ENCODE peak calls at places on chromosomes 1 and 21, in seven cellular contexts. K is CD8-positive, alpha-beta T cell; U is RWPE1; C is colonic mucosa; R is transverse colon; A is HCT116; F is IMR-90. W is an unnamed sample.
A peak's percentile ranks its signal among the peaks of the same experiment; 100 is the strongest.

GRCh38 chr1:59879556-59879955 is 47.0 kb downstream of the CYP2J2 start:
- DNase-seq in K (peak; percentile 48), U (peak; percentile 59), C (peak; percentile 91), R (peak; percentile 85), A (peak; percentile 38), F (peak; percentile 52), W (no peak)

GRCh38 chr1:65581120-65581519 is 160.7 kb downstream of the LEPR start:
- DNase-seq in K (no peak), U (no peak), C (no peak), R (no peak), A (no peak), F (no peak), W (no peak)

GRCh38 chr1:42335050-42335808 is at the start of gene FOXJ3:
- DNase-seq in K (peak; percentile 92), U (peak; percentile 91), C (peak; percentile 93), R (peak; percentile 94), A (peak; percentile 96), F (peak; percentile 96), W (peak; percentile 91)

GRCh38 chr1:31181515-31182343 is 58.0 kb downstream of the NKAIN1 start:
- DNase-seq in K (peak; percentile 25), U (peak; percentile 43), C (peak; percentile 66), R (peak; percentile 61), A (peak; percentile 47), F (no peak), W (peak; percentile 53)

GRCh38 chr21:46057111-46057709 is 40.7 kb upstream of the COL6A2 start:
- DNase-seq in K (peak; percentile 18), U (no peak), C (no peak), R (no peak), A (no peak), F (no peak), W (no peak)

GRCh38 chr1:23196627-23197328 is 20.5 kb downstream of the HTR1D start:
- DNase-seq in K (no peak), U (peak; percentile 94), C (no peak), R (no peak), A (peak; percentile 91), F (peak; percentile 98), W (no peak)

GRCh38 chr1:25023826-25024225 is 93.8 kb upstream of the RUNX3 start:
- DNase-seq in K (no peak), U (no peak), C (no peak), R (no peak), A (no peak), F (no peak), W (no peak)

GRCh38 chr1:6180578-6181311 is 624 bp upstream of the CHD5 start:
- DNase-seq in K (no peak), U (no peak), C (no peak), R (no peak), A (no peak), F (no peak), W (no peak)

GRCh38 chr1:35264861-35265260 is 3.6 kb upstream of the ZMYM4 start:
- DNase-seq in K (no peak), U (no peak), C (peak; percentile 35), R (peak; percentile 21), A (no peak), F (peak; percentile 35), W (no peak)

GRCh38 chr1:119714583-119714982 is 2.8 kb downstream of the PHGDH start:
- DNase-seq in K (no peak), U (no peak), C (no peak), R (no peak), A (no peak), F (no peak), W (no peak)

GRCh38 chr1:178933709-178934573 is 63.1 kb upstream of the ANGPTL1 start:
- DNase-seq in K (no peak), U (no peak), C (no peak), R (no peak), A (no peak), F (no peak), W (no peak)

GRCh38 chr1:85128296-85128695 is 72.5 kb downstream of the SYDE2 start:
- DNase-seq in K (no peak), U (no peak), C (no peak), R (no peak), A (no peak), F (peak; percentile 67), W (no peak)

GRCh38 chr1:6512908-6513280 is 21.4 kb upstream of the PLEKHG5 start:
- DNase-seq in K (no peak), U (no peak), C (no peak), R (no peak), A (no peak), F (no peak), W (no peak)

GRCh38 chr1:177983824-177984528 is 14.1 kb upstream of the SEC16B start:
- DNase-seq in K (no peak), U (peak; percentile 42), C (peak; percentile 32), R (peak; percentile 21), A (no peak), F (peak; percentile 98), W (no peak)

GRCh38 chr1:154353460-154353904 is 28.2 kb downstream of the ATP8B2 start:
- DNase-seq in K (peak; percentile 37), U (no peak), C (peak; percentile 72), R (peak; percentile 44), A (peak; percentile 26), F (peak; percentile 54), W (no peak)

GRCh38 chr1:176954242-176954641 is 210.3 kb downstream of the ASTN1 start:
- DNase-seq in K (no peak), U (no peak), C (no peak), R (no peak), A (peak; percentile 6), F (no peak), W (no peak)
- TF ChIP-seq CTCF in K (no peak), U (no peak), C (no peak), R (no peak), A (peak; percentile 12), F (no peak), W (no peak)

GRCh38 chr1:184822267-184822666 is 67.6 kb upstream of the EDEM3 start:
- DNase-seq in K (no peak), U (no peak), C (no peak), R (no peak), A (no peak), F (no peak), W (no peak)

GRCh38 chr1:184818646-184819045 is 64.0 kb upstream of the EDEM3 start:
- DNase-seq in K (no peak), U (no peak), C (no peak), R (no peak), A (no peak), F (no peak), W (no peak)

GRCh38 chr1:184820956-184821355 is 66.3 kb upstream of the EDEM3 start:
- DNase-seq in K (no peak), U (no peak), C (no peak), R (no peak), A (no peak), F (peak; percentile 19), W (no peak)

GRCh38 chr1:184821658-184822057 is 67.0 kb upstream of the EDEM3 start:
- DNase-seq in K (no peak), U (no peak), C (no peak), R (no peak), A (no peak), F (no peak), W (no peak)

DNA sequence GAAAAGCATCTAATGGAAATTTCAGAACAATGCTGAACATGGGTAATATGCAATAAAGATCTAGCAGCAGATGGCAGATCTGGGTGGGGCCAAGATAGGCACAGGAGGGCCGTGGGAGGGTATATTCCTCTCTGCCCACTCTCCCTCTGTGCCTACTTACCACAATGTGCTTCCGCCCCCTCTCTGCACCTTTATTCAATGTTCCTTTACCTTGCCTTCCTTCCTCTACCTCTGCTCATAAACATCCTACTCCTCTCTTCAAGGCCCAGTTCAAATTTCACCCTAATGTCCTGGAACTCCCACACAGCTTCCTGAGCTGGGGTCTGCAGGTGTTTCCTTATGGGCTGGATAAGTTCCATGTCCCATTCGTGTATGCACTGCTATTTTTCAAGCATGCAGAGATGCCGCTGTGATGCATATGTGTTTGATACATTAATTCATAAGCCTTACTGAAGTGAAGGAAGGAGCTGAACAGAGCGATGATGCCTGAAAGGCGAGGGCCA is 65.6 kb upstream of the EDEM3 start:
- DNase-seq in K (no peak), U (no peak), C (no peak), R (no peak), A (no peak), F (no peak), W (no peak)
- TF ChIP-seq CTCF in K (no peak), U (no peak), C (no peak), R (no peak), A (no peak), F (no peak), W (no peak)

DNA sequence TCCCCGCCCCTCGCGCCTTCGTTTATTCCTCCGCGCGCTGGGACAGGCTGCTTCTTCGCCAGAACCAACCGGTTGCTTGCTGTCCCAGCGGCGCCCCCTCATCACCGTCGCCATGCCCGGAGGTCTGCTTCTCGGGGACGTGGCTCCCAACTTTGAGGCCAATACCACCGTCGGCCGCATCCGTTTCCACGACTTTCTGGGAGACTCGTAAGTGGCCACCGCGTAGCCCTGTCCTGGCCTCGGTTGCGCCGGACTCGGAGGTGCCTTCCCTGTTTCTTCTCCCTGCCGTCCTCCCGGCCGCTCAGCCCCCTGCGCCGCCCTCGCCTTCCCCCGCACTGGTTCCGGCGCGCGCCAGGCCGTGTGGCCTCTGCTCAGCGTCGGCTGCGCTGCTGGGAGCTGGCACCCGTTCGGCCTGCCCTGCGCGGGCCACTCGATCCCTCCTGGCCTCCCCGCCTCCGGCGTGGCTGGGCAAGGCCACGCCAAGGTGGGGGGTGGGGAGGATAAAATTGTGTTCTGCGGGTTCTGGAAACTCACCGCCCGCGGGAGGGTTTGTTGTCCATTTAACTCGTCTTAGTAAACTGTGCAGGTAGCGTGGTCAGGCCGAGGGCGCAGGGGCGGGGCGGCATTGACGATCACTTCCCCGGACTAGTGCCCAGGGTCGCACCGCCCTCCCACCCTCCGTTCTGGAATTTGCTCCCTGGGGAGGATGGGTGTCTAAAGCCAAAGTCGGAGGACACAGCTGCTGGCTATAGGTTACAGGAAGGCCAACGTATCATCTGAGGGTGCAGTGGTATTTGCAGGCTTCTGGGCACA is at the start of gene PRDX6:
- DNase-seq in K (peak; percentile 85), U (peak; percentile 53), C (peak; percentile 89), R (peak; percentile 59), A (peak; percentile 2), F (peak; percentile 79), W (peak; percentile 69)
- TF ChIP-seq CTCF in K (no peak), U (no peak), C (no peak), R (no peak), A (no peak), F (no peak), W (no peak)

GRCh38 chr1:220046052-220046930 is at the start of gene EPRS1:
- DNase-seq in K (peak; percentile 93), U (peak; percentile 97), C (peak; percentile 95), R (peak; percentile 95), A (peak; percentile 97), F (peak; percentile 99), W (peak; percentile 89)
- TF ChIP-seq CTCF in K (peak; percentile 52), U (peak; percentile 65), C (peak; percentile 64), R (peak; percentile 76), A (peak; percentile 3), F (peak; percentile 73), W (peak; percentile 21)